ENCODE peak calls at places on chromosomes 12 and 14, in four cellular contexts. One of them, this sample, is unnamed.

GRCh38 chr14:101017209-101017608 is 113.7 kb upstream of the RTL1 start:
- DNase-seq in AG10803: peak
- DNase-seq in IMR-90: peak
- DNase-seq in hepatocyte: no peak
- DNase-seq in this sample: no peak

GRCh38 chr12:131833896-131834641 is 5.9 kb downstream of the MMP17 start:
- DNase-seq in AG10803: no peak
- DNase-seq in IMR-90: peak
- DNase-seq in hepatocyte: peak
- DNase-seq in this sample: no peak

GRCh38 chr14:21965042-21965441 is 291.4 kb upstream of the OR4E1 start:
- DNase-seq in AG10803: no peak
- DNase-seq in IMR-90: no peak
- DNase-seq in hepatocyte: no peak
- DNase-seq in this sample: no peak

GRCh38 chr12:27123642-27124041 is 41.3 kb upstream of the C12orf71 start:
- DNase-seq in AG10803: peak
- DNase-seq in IMR-90: no peak
- DNase-seq in hepatocyte: no peak
- DNase-seq in this sample: peak

GRCh38 chr12:18340186-18340585 is 78.9 kb downstream of the PIK3C2G start:
- DNase-seq in AG10803: peak
- DNase-seq in IMR-90: no peak
- DNase-seq in hepatocyte: no peak
- DNase-seq in this sample: no peak

GRCh38 chr14:55329999-55330710 is 58.9 kb downstream of the FBXO34 start:
- DNase-seq in AG10803: peak
- DNase-seq in IMR-90: peak
- DNase-seq in hepatocyte: no peak
- DNase-seq in this sample: no peak

GRCh38 chr14:77862154-77862783 is 62.4 kb downstream of the ADCK1 start:
- DNase-seq in AG10803: peak
- DNase-seq in IMR-90: peak
- DNase-seq in hepatocyte: peak
- DNase-seq in this sample: peak

GRCh38 chr12:2752676-2753371 is 41.9 kb upstream of the FKBP4 start:
- DNase-seq in AG10803: peak
- DNase-seq in IMR-90: peak
- DNase-seq in hepatocyte: peak
- DNase-seq in this sample: peak

GRCh38 chr12:91603060-91603459 is 420.4 kb upstream of the DCN start:
- DNase-seq in AG10803: peak
- DNase-seq in IMR-90: no peak
- DNase-seq in hepatocyte: no peak
- DNase-seq in this sample: no peak

GRCh38 chr14:76101980-76102379 is 49.7 kb upstream of the GPATCH2L start:
- DNase-seq in AG10803: no peak
- DNase-seq in IMR-90: no peak
- DNase-seq in hepatocyte: no peak
- DNase-seq in this sample: no peak

GRCh38 chr12:124832856-124833255 is 30.8 kb downstream of the SCARB1 start:
- DNase-seq in AG10803: no peak
- DNase-seq in IMR-90: no peak
- DNase-seq in hepatocyte: no peak
- DNase-seq in this sample: no peak

GRCh38 chr12:46342562-46343033 is 30.0 kb downstream of the SLC38A2 start:
- DNase-seq in AG10803: peak
- DNase-seq in IMR-90: peak
- DNase-seq in hepatocyte: peak
- DNase-seq in this sample: no peak

GRCh38 chr12:103442822-103443221 is 52.9 kb downstream of the C12orf42 start:
- DNase-seq in AG10803: no peak
- DNase-seq in IMR-90: no peak
- DNase-seq in hepatocyte: no peak
- DNase-seq in this sample: no peak

GRCh38 chr14:36582011-36582873 is at the start of gene NKX2-8:
- DNase-seq in AG10803: no peak
- DNase-seq in IMR-90: no peak
- DNase-seq in hepatocyte: peak
- DNase-seq in this sample: peak

GRCh38 chr12:106840217-106840616 is 65.7 kb downstream of the RIC8B start:
- DNase-seq in AG10803: peak
- DNase-seq in IMR-90: peak
- DNase-seq in hepatocyte: peak
- DNase-seq in this sample: no peak

GRCh38 chr14:35406811-35407630 is 2.5 kb upstream of the NFKBIA start:
- DNase-seq in AG10803: peak
- DNase-seq in IMR-90: peak
- DNase-seq in hepatocyte: peak
- DNase-seq in this sample: no peak
- TF ChIP-seq CTCF in AG10803: peak
- TF ChIP-seq CTCF in IMR-90: peak
- TF ChIP-seq CTCF in hepatocyte: peak
- TF ChIP-seq CTCF in this sample: peak

GRCh38 chr12:132922676-132923075 is 33.4 kb downstream of the ZNF605 start:
- DNase-seq in AG10803: no peak
- DNase-seq in IMR-90: no peak
- DNase-seq in hepatocyte: no peak
- DNase-seq in this sample: no peak

GRCh38 chr12:132923356-132923909 is 32.7 kb downstream of the ZNF605 start:
- DNase-seq in AG10803: no peak
- DNase-seq in IMR-90: no peak
- DNase-seq in hepatocyte: no peak
- DNase-seq in this sample: no peak

GRCh38 chr12:132921685-132922084 is 34.3 kb upstream of the CHFR start:
- DNase-seq in AG10803: no peak
- DNase-seq in IMR-90: no peak
- DNase-seq in hepatocyte: no peak
- DNase-seq in this sample: no peak

GRCh38 chr12:132924356-132924755 is 31.8 kb downstream of the ZNF605 start:
- DNase-seq in AG10803: no peak
- DNase-seq in IMR-90: no peak
- DNase-seq in hepatocyte: no peak
- DNase-seq in this sample: no peak

DNA sequence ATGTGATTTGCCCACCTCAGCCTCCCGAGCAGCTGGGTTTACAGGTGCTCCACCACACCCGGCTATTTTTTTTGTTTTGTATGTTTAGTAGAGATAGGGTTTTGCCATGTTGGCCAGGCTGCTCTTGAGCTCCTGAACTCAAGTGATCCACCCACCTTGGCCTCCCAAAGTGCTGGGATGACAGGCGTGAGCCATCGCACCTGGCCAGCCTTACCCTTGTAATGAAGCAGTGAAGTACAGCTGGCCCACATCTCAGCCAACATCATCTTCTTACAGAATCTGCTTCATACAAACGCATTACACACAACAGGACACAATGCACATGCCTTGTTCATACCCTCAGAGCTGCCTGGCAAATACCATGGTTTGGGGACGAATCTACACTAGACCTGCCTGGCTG is 31.3 kb upstream of the CHFR start:
- DNase-seq in AG10803: no peak
- DNase-seq in IMR-90: no peak
- DNase-seq in hepatocyte: no peak
- DNase-seq in this sample: no peak
- TF ChIP-seq CTCF in AG10803: no peak
- TF ChIP-seq CTCF in IMR-90: no peak
- TF ChIP-seq CTCF in hepatocyte: no peak
- TF ChIP-seq CTCF in this sample: no peak

DNA sequence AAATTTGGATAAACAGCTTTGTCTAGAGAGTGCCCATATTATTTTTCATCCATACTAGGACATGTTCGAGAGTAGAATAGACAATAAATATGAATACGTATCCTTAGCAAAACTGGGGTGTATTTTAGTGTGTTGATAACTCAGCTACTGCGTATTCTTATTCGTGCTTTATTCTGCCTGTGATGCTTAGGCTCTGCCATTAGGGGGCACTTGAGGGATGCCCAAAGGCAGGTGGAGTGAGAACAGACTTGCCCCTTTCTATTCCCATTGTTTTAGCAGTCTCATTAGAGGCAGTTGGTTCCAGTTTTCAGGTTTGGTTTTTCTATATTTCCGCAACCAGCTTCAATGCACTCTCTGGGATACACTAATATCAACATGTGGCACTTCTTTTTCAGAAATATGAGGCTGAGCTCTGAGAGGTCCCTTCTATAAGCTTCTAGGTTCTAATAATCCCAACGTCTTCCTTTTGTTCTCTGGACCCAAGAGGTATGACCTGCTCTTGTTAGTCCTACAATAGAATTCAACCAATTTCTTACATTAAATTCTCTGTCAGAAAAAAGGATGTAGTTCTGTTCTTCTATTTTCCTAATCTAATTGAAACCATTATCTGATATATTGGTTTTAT is 985.7 kb upstream of the FBXO33 start:
- DNase-seq in AG10803: no peak
- DNase-seq in IMR-90: no peak
- DNase-seq in hepatocyte: peak
- DNase-seq in this sample: peak
- TF ChIP-seq CTCF in AG10803: no peak
- TF ChIP-seq CTCF in IMR-90: no peak
- TF ChIP-seq CTCF in hepatocyte: peak
- TF ChIP-seq CTCF in this sample: peak

DNA sequence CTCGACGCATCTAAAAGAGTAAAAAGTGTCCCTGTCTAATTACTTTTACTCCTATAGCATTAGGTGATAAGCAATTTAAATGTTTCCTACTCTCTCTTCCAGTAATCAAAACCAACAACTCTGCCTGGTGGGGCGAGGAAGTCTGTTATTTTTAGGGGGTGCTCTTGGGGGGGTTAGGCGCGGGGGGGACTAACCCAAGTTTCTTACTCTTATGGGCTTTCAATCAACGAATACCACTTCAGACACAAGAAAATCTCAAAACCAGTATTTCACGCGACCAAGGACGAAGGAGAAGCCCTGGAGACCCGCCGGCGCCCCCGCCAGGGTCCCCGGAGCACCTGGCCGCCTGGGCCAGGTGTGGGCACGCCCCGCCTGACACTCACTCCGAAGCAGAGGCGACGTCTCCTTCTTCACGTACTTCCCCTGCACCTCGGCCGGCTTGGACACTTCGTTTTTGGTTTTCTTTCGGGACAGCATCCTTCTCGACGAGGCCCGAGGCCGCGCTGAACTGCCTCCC is 557 bp downstream of the SAV1 start:
- DNase-seq in AG10803: no peak
- DNase-seq in IMR-90: no peak
- DNase-seq in hepatocyte: peak
- DNase-seq in this sample: peak
- TF ChIP-seq CTCF in AG10803: no peak
- TF ChIP-seq CTCF in IMR-90: no peak
- TF ChIP-seq CTCF in hepatocyte: no peak
- TF ChIP-seq CTCF in this sample: no peak

GRCh38 chr14:60488175-60488574 is 2.3 kb upstream of the C14orf39 start:
- DNase-seq in AG10803: no peak
- DNase-seq in IMR-90: no peak
- DNase-seq in hepatocyte: no peak
- DNase-seq in this sample: no peak

GRCh38 chr14:60485057-60485599 is 735 bp downstream of the C14orf39 start:
- DNase-seq in AG10803: no peak
- DNase-seq in IMR-90: no peak
- DNase-seq in hepatocyte: no peak
- DNase-seq in this sample: no peak

GRCh38 chr14:60487211-60487610 is 1.3 kb upstream of the C14orf39 start:
- DNase-seq in AG10803: no peak
- DNase-seq in IMR-90: no peak
- DNase-seq in hepatocyte: no peak
- DNase-seq in this sample: no peak

GRCh38 chr14:60482743-60483142 is 3.1 kb downstream of the C14orf39 start:
- DNase-seq in AG10803: no peak
- DNase-seq in IMR-90: peak
- DNase-seq in hepatocyte: no peak
- DNase-seq in this sample: no peak

GRCh38 chr14:60485600-60486251 is at the start of gene C14orf39:
- DNase-seq in AG10803: no peak
- DNase-seq in IMR-90: peak
- DNase-seq in hepatocyte: peak
- DNase-seq in this sample: peak
- TF ChIP-seq CTCF in AG10803: no peak
- TF ChIP-seq CTCF in IMR-90: no peak
- TF ChIP-seq CTCF in hepatocyte: no peak
- TF ChIP-seq CTCF in this sample: no peak

DNA sequence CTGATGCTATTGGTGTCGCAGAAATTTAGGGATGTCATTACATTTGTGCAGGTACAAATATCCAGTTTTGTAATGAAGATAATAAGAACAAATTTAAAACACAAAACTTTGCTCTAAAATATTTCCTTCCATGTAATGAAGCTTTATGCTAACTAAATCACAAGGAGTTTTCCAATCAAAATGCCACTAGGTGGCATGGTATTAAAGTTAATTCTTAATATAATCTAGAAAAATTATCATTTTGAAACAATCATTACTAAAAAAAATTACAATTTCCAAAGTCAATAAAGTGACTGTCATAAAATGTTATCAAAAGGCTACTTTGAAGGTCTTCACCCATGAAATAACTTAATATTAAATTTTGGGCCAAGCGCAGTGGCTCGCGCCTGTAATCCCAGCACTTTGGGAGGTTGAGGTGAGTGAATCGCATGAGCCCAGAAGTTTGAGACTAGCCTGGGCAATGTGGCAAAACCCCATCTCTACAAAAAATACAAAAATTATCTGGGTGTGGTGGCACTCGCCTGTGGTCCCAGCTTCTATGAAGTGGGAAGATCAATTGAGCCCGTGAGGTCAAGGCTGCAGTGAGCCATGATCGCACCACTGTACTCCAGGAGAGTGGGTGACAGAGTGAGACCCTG is 77.4 kb downstream of the KIF21A start:
- DNase-seq in AG10803: no peak
- DNase-seq in IMR-90: no peak
- DNase-seq in hepatocyte: no peak
- DNase-seq in this sample: no peak
- TF ChIP-seq CTCF in AG10803: peak
- TF ChIP-seq CTCF in IMR-90: no peak
- TF ChIP-seq CTCF in hepatocyte: peak
- TF ChIP-seq CTCF in this sample: no peak